ENCODE peak calls at places on chromosomes 1 and 21, in seven cellular contexts. X is left kidney, H is NCI-H748 treated with DMSO at 0.1 percent for 48 hours, Q is mucosa of gallbladder, S is skeletal muscle cell, I is foreskin fibroblast, W is H9. M is an unnamed sample.
A peak's percentile ranks its signal among the peaks of the same experiment; 100 is the strongest.

GRCh38 chr1:160641323-160642280 is 5.2 kb downstream of the SLAMF1 start:
- DNase-seq in X (no peak), H (no peak), Q (no peak), S (no peak), I (no peak), W (no peak), M (no peak)

GRCh38 chr1:16015960-16016901 is 1.6 kb downstream of the HSPB7 start:
- DNase-seq in X (no peak), H (no peak), Q (no peak), S (no peak), I (no peak), W (no peak), M (no peak)

GRCh38 chr1:232556336-232556735 is 73.6 kb downstream of the SIPA1L2 start:
- DNase-seq in X (no peak), H (no peak), Q (no peak), S (no peak), I (no peak), W (no peak), M (no peak)

GRCh38 chr1:205543351-205544305 is 39.2 kb downstream of the CDK18 start:
- DNase-seq in X (peak; percentile 92), H (peak; percentile 23), Q (peak; percentile 78), S (peak; percentile 64), I (peak; percentile 80), W (peak; percentile 94), M (peak; percentile 54)

GRCh38 chr21:44847261-44848056 is 26.0 kb downstream of the PTTG1IP start:
- DNase-seq in X (no peak), H (no peak), Q (no peak), S (no peak), I (no peak), W (no peak), M (no peak)

GRCh38 chr1:223248001-223248786 is 105.1 kb upstream of the TLR5 start:
- DNase-seq in X (no peak), H (peak; percentile 58), Q (peak; percentile 14), S (no peak), I (no peak), W (peak; percentile 7), M (no peak)

GRCh38 chr1:27548136-27548853 is 55.6 kb downstream of the AHDC1 start:
- DNase-seq in X (no peak), H (no peak), Q (no peak), S (no peak), I (no peak), W (no peak), M (no peak)

GRCh38 chr1:52454111-52454510 is 49.7 kb downstream of the PRPF38A start:
- DNase-seq in X (no peak), H (no peak), Q (no peak), S (no peak), I (no peak), W (no peak), M (no peak)

GRCh38 chr21:44765231-44766013 is 36.2 kb downstream of the UBE2G2 start:
- DNase-seq in X (peak; percentile 43), H (no peak), Q (no peak), S (no peak), I (no peak), W (no peak), M (no peak)

GRCh38 chr1:228032041-228032440 is 25.2 kb downstream of the WNT3A start:
- DNase-seq in X (no peak), H (no peak), Q (no peak), S (no peak), I (no peak), W (peak; percentile 6), M (no peak)